ENCODE peak calls at places on chromosomes 4 and X, in five cellular contexts. One of them, this sample, is unnamed.

GRCh38 chr4:186248643-186249042 is 17.3 kb upstream of the F11 start:
- DNase-seq in activated CD4-positive, alpha-beta memory T cell treated with anti-CD3 and anti-CD28 coated beads, Interleukin-2, amount 10 ng/mL, durations not matched to agents 7 days and 5 days: no peak
- DNase-seq in dermis blood vessel endothelial cell: no peak
- DNase-seq in stimulated activated CD8-positive, alpha-beta memory T cell treated with anti-CD3 and anti-CD28 coated beads, Interleukin-15, amount 100 ng/mL, for 24 hours: no peak
- DNase-seq in posterior cingulate gyrus: no peak
- DNase-seq in this sample: no peak

GRCh38 chr4:155667538-155668511 is 1.2 kb downstream of the GUCY1A1 start:
- DNase-seq in stimulated activated CD8-positive, alpha-beta memory T cell treated with anti-CD3 and anti-CD28 coated beads, Interleukin-15, amount 100 ng/mL, for 24 hours: no peak
- DNase-seq in posterior cingulate gyrus: peak
- DNase-seq in activated CD4-positive, alpha-beta memory T cell treated with anti-CD3 and anti-CD28 coated beads, Interleukin-2, amount 10 ng/mL, durations not matched to agents 7 days and 5 days: no peak
- DNase-seq in dermis blood vessel endothelial cell: peak
- DNase-seq in this sample: no peak

GRCh38 chr4:8070751-8071718 is 87.6 kb downstream of the ABLIM2 start:
- DNase-seq in activated CD4-positive, alpha-beta memory T cell treated with anti-CD3 and anti-CD28 coated beads, Interleukin-2, amount 10 ng/mL, durations not matched to agents 7 days and 5 days: no peak
- DNase-seq in dermis blood vessel endothelial cell: no peak
- DNase-seq in posterior cingulate gyrus: no peak
- DNase-seq in stimulated activated CD8-positive, alpha-beta memory T cell treated with anti-CD3 and anti-CD28 coated beads, Interleukin-15, amount 100 ng/mL, for 24 hours: no peak
- DNase-seq in this sample: no peak

GRCh38 chrX:1487401-1487800 is 34.7 kb upstream of the ASMTL start:
- DNase-seq in posterior cingulate gyrus: no peak
- DNase-seq in dermis blood vessel endothelial cell: no peak
- DNase-seq in stimulated activated CD8-positive, alpha-beta memory T cell treated with anti-CD3 and anti-CD28 coated beads, Interleukin-15, amount 100 ng/mL, for 24 hours: no peak
- DNase-seq in activated CD4-positive, alpha-beta memory T cell treated with anti-CD3 and anti-CD28 coated beads, Interleukin-2, amount 10 ng/mL, durations not matched to agents 7 days and 5 days: no peak
- DNase-seq in this sample: no peak

GRCh38 chr4:139522457-139522856 is 33.6 kb downstream of the SETD7 start:
- DNase-seq in posterior cingulate gyrus: no peak
- DNase-seq in dermis blood vessel endothelial cell: no peak
- DNase-seq in activated CD4-positive, alpha-beta memory T cell treated with anti-CD3 and anti-CD28 coated beads, Interleukin-2, amount 10 ng/mL, durations not matched to agents 7 days and 5 days: no peak
- DNase-seq in stimulated activated CD8-positive, alpha-beta memory T cell treated with anti-CD3 and anti-CD28 coated beads, Interleukin-15, amount 100 ng/mL, for 24 hours: no peak
- DNase-seq in this sample: no peak

GRCh38 chr4:123109129-123109528 is 186.7 kb upstream of the NUDT6 start:
- DNase-seq in activated CD4-positive, alpha-beta memory T cell treated with anti-CD3 and anti-CD28 coated beads, Interleukin-2, amount 10 ng/mL, durations not matched to agents 7 days and 5 days: no peak
- DNase-seq in posterior cingulate gyrus: no peak
- DNase-seq in stimulated activated CD8-positive, alpha-beta memory T cell treated with anti-CD3 and anti-CD28 coated beads, Interleukin-15, amount 100 ng/mL, for 24 hours: no peak
- DNase-seq in dermis blood vessel endothelial cell: no peak
- DNase-seq in this sample: no peak

GRCh38 chr4:156790866-156791265 is 180.7 kb downstream of the PDGFC start:
- DNase-seq in activated CD4-positive, alpha-beta memory T cell treated with anti-CD3 and anti-CD28 coated beads, Interleukin-2, amount 10 ng/mL, durations not matched to agents 7 days and 5 days: no peak
- DNase-seq in dermis blood vessel endothelial cell: no peak
- DNase-seq in posterior cingulate gyrus: no peak
- DNase-seq in stimulated activated CD8-positive, alpha-beta memory T cell treated with anti-CD3 and anti-CD28 coated beads, Interleukin-15, amount 100 ng/mL, for 24 hours: no peak
- DNase-seq in this sample: no peak

GRCh38 chrX:20372533-20372932 is 105.8 kb upstream of the RPS6KA3 start:
- DNase-seq in dermis blood vessel endothelial cell: no peak
- DNase-seq in stimulated activated CD8-positive, alpha-beta memory T cell treated with anti-CD3 and anti-CD28 coated beads, Interleukin-15, amount 100 ng/mL, for 24 hours: no peak
- DNase-seq in activated CD4-positive, alpha-beta memory T cell treated with anti-CD3 and anti-CD28 coated beads, Interleukin-2, amount 10 ng/mL, durations not matched to agents 7 days and 5 days: no peak
- DNase-seq in posterior cingulate gyrus: no peak
- DNase-seq in this sample: no peak

GRCh38 chr4:132548463-132548862 is 600.6 kb upstream of the PCDH10 start:
- DNase-seq in dermis blood vessel endothelial cell: no peak
- DNase-seq in stimulated activated CD8-positive, alpha-beta memory T cell treated with anti-CD3 and anti-CD28 coated beads, Interleukin-15, amount 100 ng/mL, for 24 hours: no peak
- DNase-seq in posterior cingulate gyrus: no peak
- DNase-seq in activated CD4-positive, alpha-beta memory T cell treated with anti-CD3 and anti-CD28 coated beads, Interleukin-2, amount 10 ng/mL, durations not matched to agents 7 days and 5 days: no peak
- DNase-seq in this sample: no peak

GRCh38 chr4:82382756-82383155 is 9.0 kb upstream of the HNRNPD start:
- DNase-seq in dermis blood vessel endothelial cell: no peak
- DNase-seq in stimulated activated CD8-positive, alpha-beta memory T cell treated with anti-CD3 and anti-CD28 coated beads, Interleukin-15, amount 100 ng/mL, for 24 hours: no peak
- DNase-seq in activated CD4-positive, alpha-beta memory T cell treated with anti-CD3 and anti-CD28 coated beads, Interleukin-2, amount 10 ng/mL, durations not matched to agents 7 days and 5 days: no peak
- DNase-seq in posterior cingulate gyrus: no peak
- DNase-seq in this sample: no peak

GRCh38 chr4:107279729-107280128 is 243.6 kb upstream of the DKK2 start:
- DNase-seq in dermis blood vessel endothelial cell: peak
- DNase-seq in posterior cingulate gyrus: no peak
- DNase-seq in activated CD4-positive, alpha-beta memory T cell treated with anti-CD3 and anti-CD28 coated beads, Interleukin-2, amount 10 ng/mL, durations not matched to agents 7 days and 5 days: no peak
- DNase-seq in stimulated activated CD8-positive, alpha-beta memory T cell treated with anti-CD3 and anti-CD28 coated beads, Interleukin-15, amount 100 ng/mL, for 24 hours: no peak
- DNase-seq in this sample: no peak

GRCh38 chr4:2409381-2409783 is 9.1 kb downstream of the ZFYVE28 start:
- DNase-seq in posterior cingulate gyrus: no peak
- DNase-seq in dermis blood vessel endothelial cell: no peak
- DNase-seq in stimulated activated CD8-positive, alpha-beta memory T cell treated with anti-CD3 and anti-CD28 coated beads, Interleukin-15, amount 100 ng/mL, for 24 hours: no peak
- DNase-seq in activated CD4-positive, alpha-beta memory T cell treated with anti-CD3 and anti-CD28 coated beads, Interleukin-2, amount 10 ng/mL, durations not matched to agents 7 days and 5 days: no peak
- DNase-seq in this sample: no peak

GRCh38 chr4:175705407-175705806 is 106.7 kb downstream of the GPM6A start:
- DNase-seq in dermis blood vessel endothelial cell: no peak
- DNase-seq in activated CD4-positive, alpha-beta memory T cell treated with anti-CD3 and anti-CD28 coated beads, Interleukin-2, amount 10 ng/mL, durations not matched to agents 7 days and 5 days: no peak
- DNase-seq in stimulated activated CD8-positive, alpha-beta memory T cell treated with anti-CD3 and anti-CD28 coated beads, Interleukin-15, amount 100 ng/mL, for 24 hours: no peak
- DNase-seq in posterior cingulate gyrus: peak
- DNase-seq in this sample: no peak

GRCh38 chr4:189021831-189022230 is 882.6 kb downstream of the TRIML1 start:
- DNase-seq in activated CD4-positive, alpha-beta memory T cell treated with anti-CD3 and anti-CD28 coated beads, Interleukin-2, amount 10 ng/mL, durations not matched to agents 7 days and 5 days: no peak
- DNase-seq in dermis blood vessel endothelial cell: no peak
- DNase-seq in stimulated activated CD8-positive, alpha-beta memory T cell treated with anti-CD3 and anti-CD28 coated beads, Interleukin-15, amount 100 ng/mL, for 24 hours: no peak
- DNase-seq in posterior cingulate gyrus: no peak
- DNase-seq in this sample: no peak

GRCh38 chrX:17500145-17500579 is 125.2 kb downstream of the NHS start:
- DNase-seq in activated CD4-positive, alpha-beta memory T cell treated with anti-CD3 and anti-CD28 coated beads, Interleukin-2, amount 10 ng/mL, durations not matched to agents 7 days and 5 days: no peak
- DNase-seq in dermis blood vessel endothelial cell: peak
- DNase-seq in stimulated activated CD8-positive, alpha-beta memory T cell treated with anti-CD3 and anti-CD28 coated beads, Interleukin-15, amount 100 ng/mL, for 24 hours: no peak
- DNase-seq in posterior cingulate gyrus: no peak
- DNase-seq in this sample: no peak

GRCh38 chr4:91123742-91124141 is 996.5 kb downstream of the CCSER1 start:
- DNase-seq in dermis blood vessel endothelial cell: no peak
- DNase-seq in activated CD4-positive, alpha-beta memory T cell treated with anti-CD3 and anti-CD28 coated beads, Interleukin-2, amount 10 ng/mL, durations not matched to agents 7 days and 5 days: no peak
- DNase-seq in stimulated activated CD8-positive, alpha-beta memory T cell treated with anti-CD3 and anti-CD28 coated beads, Interleukin-15, amount 100 ng/mL, for 24 hours: no peak
- DNase-seq in posterior cingulate gyrus: no peak
- DNase-seq in this sample: no peak

GRCh38 chr4:92516450-92516849 is 212.7 kb downstream of the GRID2 start:
- DNase-seq in posterior cingulate gyrus: no peak
- DNase-seq in stimulated activated CD8-positive, alpha-beta memory T cell treated with anti-CD3 and anti-CD28 coated beads, Interleukin-15, amount 100 ng/mL, for 24 hours: no peak
- DNase-seq in activated CD4-positive, alpha-beta memory T cell treated with anti-CD3 and anti-CD28 coated beads, Interleukin-2, amount 10 ng/mL, durations not matched to agents 7 days and 5 days: no peak
- DNase-seq in dermis blood vessel endothelial cell: no peak
- DNase-seq in this sample: no peak

GRCh38 chr4:4919926-4920325 is 60.5 kb downstream of the MSX1 start:
- DNase-seq in stimulated activated CD8-positive, alpha-beta memory T cell treated with anti-CD3 and anti-CD28 coated beads, Interleukin-15, amount 100 ng/mL, for 24 hours: no peak
- DNase-seq in activated CD4-positive, alpha-beta memory T cell treated with anti-CD3 and anti-CD28 coated beads, Interleukin-2, amount 10 ng/mL, durations not matched to agents 7 days and 5 days: no peak
- DNase-seq in posterior cingulate gyrus: no peak
- DNase-seq in dermis blood vessel endothelial cell: no peak
- DNase-seq in this sample: no peak

GRCh38 chrX:7191681-7192110 is 43.7 kb upstream of the PUDP start:
- DNase-seq in posterior cingulate gyrus: no peak
- DNase-seq in dermis blood vessel endothelial cell: peak
- DNase-seq in activated CD4-positive, alpha-beta memory T cell treated with anti-CD3 and anti-CD28 coated beads, Interleukin-2, amount 10 ng/mL, durations not matched to agents 7 days and 5 days: no peak
- DNase-seq in stimulated activated CD8-positive, alpha-beta memory T cell treated with anti-CD3 and anti-CD28 coated beads, Interleukin-15, amount 100 ng/mL, for 24 hours: no peak
- DNase-seq in this sample: no peak

GRCh38 chrX:102950908-102951866 is 14.1 kb downstream of the RAB40AL start:
- DNase-seq in activated CD4-positive, alpha-beta memory T cell treated with anti-CD3 and anti-CD28 coated beads, Interleukin-2, amount 10 ng/mL, durations not matched to agents 7 days and 5 days: peak
- DNase-seq in stimulated activated CD8-positive, alpha-beta memory T cell treated with anti-CD3 and anti-CD28 coated beads, Interleukin-15, amount 100 ng/mL, for 24 hours: peak
- DNase-seq in dermis blood vessel endothelial cell: peak
- DNase-seq in posterior cingulate gyrus: peak
- DNase-seq in this sample: peak

GRCh38 chrX:107454302-107454701 is 4.8 kb downstream of the FRMPD3 start:
- DNase-seq in posterior cingulate gyrus: no peak
- DNase-seq in stimulated activated CD8-positive, alpha-beta memory T cell treated with anti-CD3 and anti-CD28 coated beads, Interleukin-15, amount 100 ng/mL, for 24 hours: no peak
- DNase-seq in dermis blood vessel endothelial cell: no peak
- DNase-seq in activated CD4-positive, alpha-beta memory T cell treated with anti-CD3 and anti-CD28 coated beads, Interleukin-2, amount 10 ng/mL, durations not matched to agents 7 days and 5 days: peak
- DNase-seq in this sample: no peak

GRCh38 chrX:136496768-136497555 is 430 bp upstream of the HTATSF1 start:
- DNase-seq in posterior cingulate gyrus: peak
- DNase-seq in dermis blood vessel endothelial cell: peak
- DNase-seq in activated CD4-positive, alpha-beta memory T cell treated with anti-CD3 and anti-CD28 coated beads, Interleukin-2, amount 10 ng/mL, durations not matched to agents 7 days and 5 days: peak
- DNase-seq in stimulated activated CD8-positive, alpha-beta memory T cell treated with anti-CD3 and anti-CD28 coated beads, Interleukin-15, amount 100 ng/mL, for 24 hours: peak
- DNase-seq in this sample: peak

GRCh38 chrX:97666890-97667289 is 783.2 kb downstream of the RPA4 start:
- DNase-seq in dermis blood vessel endothelial cell: no peak
- DNase-seq in activated CD4-positive, alpha-beta memory T cell treated with anti-CD3 and anti-CD28 coated beads, Interleukin-2, amount 10 ng/mL, durations not matched to agents 7 days and 5 days: no peak
- DNase-seq in stimulated activated CD8-positive, alpha-beta memory T cell treated with anti-CD3 and anti-CD28 coated beads, Interleukin-15, amount 100 ng/mL, for 24 hours: no peak
- DNase-seq in posterior cingulate gyrus: no peak
- DNase-seq in this sample: no peak

GRCh38 chr4:78651250-78651860 is 99.8 kb downstream of the ANXA3 start:
- DNase-seq in dermis blood vessel endothelial cell: no peak
- DNase-seq in activated CD4-positive, alpha-beta memory T cell treated with anti-CD3 and anti-CD28 coated beads, Interleukin-2, amount 10 ng/mL, durations not matched to agents 7 days and 5 days: no peak
- DNase-seq in posterior cingulate gyrus: no peak
- DNase-seq in stimulated activated CD8-positive, alpha-beta memory T cell treated with anti-CD3 and anti-CD28 coated beads, Interleukin-15, amount 100 ng/mL, for 24 hours: no peak
- DNase-seq in this sample: no peak

GRCh38 chrX:21802844-21803243 is 36.6 kb upstream of the MBTPS2 start:
- DNase-seq in dermis blood vessel endothelial cell: no peak
- DNase-seq in stimulated activated CD8-positive, alpha-beta memory T cell treated with anti-CD3 and anti-CD28 coated beads, Interleukin-15, amount 100 ng/mL, for 24 hours: no peak
- DNase-seq in posterior cingulate gyrus: no peak
- DNase-seq in activated CD4-positive, alpha-beta memory T cell treated with anti-CD3 and anti-CD28 coated beads, Interleukin-2, amount 10 ng/mL, durations not matched to agents 7 days and 5 days: no peak
- DNase-seq in this sample: no peak

GRCh38 chr4:145805490-145805889 is 125.5 kb downstream of the C4orf51 start:
- DNase-seq in dermis blood vessel endothelial cell: peak
- DNase-seq in activated CD4-positive, alpha-beta memory T cell treated with anti-CD3 and anti-CD28 coated beads, Interleukin-2, amount 10 ng/mL, durations not matched to agents 7 days and 5 days: no peak
- DNase-seq in stimulated activated CD8-positive, alpha-beta memory T cell treated with anti-CD3 and anti-CD28 coated beads, Interleukin-15, amount 100 ng/mL, for 24 hours: no peak
- DNase-seq in posterior cingulate gyrus: no peak
- DNase-seq in this sample: no peak

GRCh38 chr4:39933689-39934590 is 43.8 kb downstream of the PDS5A start:
- DNase-seq in dermis blood vessel endothelial cell: peak
- DNase-seq in stimulated activated CD8-positive, alpha-beta memory T cell treated with anti-CD3 and anti-CD28 coated beads, Interleukin-15, amount 100 ng/mL, for 24 hours: no peak
- DNase-seq in posterior cingulate gyrus: no peak
- DNase-seq in activated CD4-positive, alpha-beta memory T cell treated with anti-CD3 and anti-CD28 coated beads, Interleukin-2, amount 10 ng/mL, durations not matched to agents 7 days and 5 days: no peak
- DNase-seq in this sample: no peak

GRCh38 chrX:48957477-48957826 is at the start of gene OTUD5:
- DNase-seq in posterior cingulate gyrus: peak
- DNase-seq in dermis blood vessel endothelial cell: no peak
- DNase-seq in stimulated activated CD8-positive, alpha-beta memory T cell treated with anti-CD3 and anti-CD28 coated beads, Interleukin-15, amount 100 ng/mL, for 24 hours: peak
- DNase-seq in activated CD4-positive, alpha-beta memory T cell treated with anti-CD3 and anti-CD28 coated beads, Interleukin-2, amount 10 ng/mL, durations not matched to agents 7 days and 5 days: no peak
- DNase-seq in this sample: peak

GRCh38 chr4:8706221-8707044 is 113.9 kb downstream of the CPZ start:
- DNase-seq in dermis blood vessel endothelial cell: no peak
- DNase-seq in posterior cingulate gyrus: no peak
- DNase-seq in stimulated activated CD8-positive, alpha-beta memory T cell treated with anti-CD3 and anti-CD28 coated beads, Interleukin-15, amount 100 ng/mL, for 24 hours: no peak
- DNase-seq in activated CD4-positive, alpha-beta memory T cell treated with anti-CD3 and anti-CD28 coated beads, Interleukin-2, amount 10 ng/mL, durations not matched to agents 7 days and 5 days: no peak
- DNase-seq in this sample: peak

GRCh38 chr4:188387134-188387791 is 248.0 kb downstream of the TRIML1 start:
- DNase-seq in posterior cingulate gyrus: no peak
- DNase-seq in stimulated activated CD8-positive, alpha-beta memory T cell treated with anti-CD3 and anti-CD28 coated beads, Interleukin-15, amount 100 ng/mL, for 24 hours: no peak
- DNase-seq in activated CD4-positive, alpha-beta memory T cell treated with anti-CD3 and anti-CD28 coated beads, Interleukin-2, amount 10 ng/mL, durations not matched to agents 7 days and 5 days: no peak
- DNase-seq in dermis blood vessel endothelial cell: no peak
- DNase-seq in this sample: no peak

GRCh38 chr4:184450045-184450444 is 24.3 kb downstream of the IRF2 start:
- DNase-seq in activated CD4-positive, alpha-beta memory T cell treated with anti-CD3 and anti-CD28 coated beads, Interleukin-2, amount 10 ng/mL, durations not matched to agents 7 days and 5 days: no peak
- DNase-seq in posterior cingulate gyrus: no peak
- DNase-seq in stimulated activated CD8-positive, alpha-beta memory T cell treated with anti-CD3 and anti-CD28 coated beads, Interleukin-15, amount 100 ng/mL, for 24 hours: no peak
- DNase-seq in dermis blood vessel endothelial cell: peak
- DNase-seq in this sample: no peak

GRCh38 chr4:5656415-5656814 is 51.9 kb downstream of the EVC2 start:
- DNase-seq in dermis blood vessel endothelial cell: peak
- DNase-seq in posterior cingulate gyrus: no peak
- DNase-seq in stimulated activated CD8-positive, alpha-beta memory T cell treated with anti-CD3 and anti-CD28 coated beads, Interleukin-15, amount 100 ng/mL, for 24 hours: no peak
- DNase-seq in activated CD4-positive, alpha-beta memory T cell treated with anti-CD3 and anti-CD28 coated beads, Interleukin-2, amount 10 ng/mL, durations not matched to agents 7 days and 5 days: no peak
- DNase-seq in this sample: no peak

GRCh38 chrX:134599173-134599914 is 58.9 kb downstream of the PLAC1 start:
- DNase-seq in dermis blood vessel endothelial cell: no peak
- DNase-seq in stimulated activated CD8-positive, alpha-beta memory T cell treated with anti-CD3 and anti-CD28 coated beads, Interleukin-15, amount 100 ng/mL, for 24 hours: no peak
- DNase-seq in activated CD4-positive, alpha-beta memory T cell treated with anti-CD3 and anti-CD28 coated beads, Interleukin-2, amount 10 ng/mL, durations not matched to agents 7 days and 5 days: no peak
- DNase-seq in posterior cingulate gyrus: no peak
- DNase-seq in this sample: peak

GRCh38 chr4:88178633-88179231 is 20.3 kb upstream of the ABCG2 start:
- DNase-seq in activated CD4-positive, alpha-beta memory T cell treated with anti-CD3 and anti-CD28 coated beads, Interleukin-2, amount 10 ng/mL, durations not matched to agents 7 days and 5 days: no peak
- DNase-seq in posterior cingulate gyrus: no peak
- DNase-seq in stimulated activated CD8-positive, alpha-beta memory T cell treated with anti-CD3 and anti-CD28 coated beads, Interleukin-15, amount 100 ng/mL, for 24 hours: no peak
- DNase-seq in dermis blood vessel endothelial cell: no peak
- DNase-seq in this sample: no peak

GRCh38 chr4:20075479-20075878 is 176.2 kb upstream of the SLIT2 start:
- DNase-seq in activated CD4-positive, alpha-beta memory T cell treated with anti-CD3 and anti-CD28 coated beads, Interleukin-2, amount 10 ng/mL, durations not matched to agents 7 days and 5 days: no peak
- DNase-seq in dermis blood vessel endothelial cell: no peak
- DNase-seq in stimulated activated CD8-positive, alpha-beta memory T cell treated with anti-CD3 and anti-CD28 coated beads, Interleukin-15, amount 100 ng/mL, for 24 hours: no peak
- DNase-seq in posterior cingulate gyrus: no peak
- DNase-seq in this sample: no peak

GRCh38 chr4:25654971-25655963 is at the start of gene SLC34A2:
- DNase-seq in activated CD4-positive, alpha-beta memory T cell treated with anti-CD3 and anti-CD28 coated beads, Interleukin-2, amount 10 ng/mL, durations not matched to agents 7 days and 5 days: no peak
- DNase-seq in dermis blood vessel endothelial cell: no peak
- DNase-seq in stimulated activated CD8-positive, alpha-beta memory T cell treated with anti-CD3 and anti-CD28 coated beads, Interleukin-15, amount 100 ng/mL, for 24 hours: no peak
- DNase-seq in posterior cingulate gyrus: no peak
- DNase-seq in this sample: peak

GRCh38 chrX:8783100-8784098 is 17.8 kb downstream of the FAM9A start:
- DNase-seq in stimulated activated CD8-positive, alpha-beta memory T cell treated with anti-CD3 and anti-CD28 coated beads, Interleukin-15, amount 100 ng/mL, for 24 hours: no peak
- DNase-seq in activated CD4-positive, alpha-beta memory T cell treated with anti-CD3 and anti-CD28 coated beads, Interleukin-2, amount 10 ng/mL, durations not matched to agents 7 days and 5 days: peak
- DNase-seq in posterior cingulate gyrus: no peak
- DNase-seq in dermis blood vessel endothelial cell: peak
- DNase-seq in this sample: peak

GRCh38 chr4:145734576-145735329 is 54.8 kb downstream of the C4orf51 start:
- DNase-seq in stimulated activated CD8-positive, alpha-beta memory T cell treated with anti-CD3 and anti-CD28 coated beads, Interleukin-15, amount 100 ng/mL, for 24 hours: no peak
- DNase-seq in dermis blood vessel endothelial cell: peak
- DNase-seq in posterior cingulate gyrus: no peak
- DNase-seq in activated CD4-positive, alpha-beta memory T cell treated with anti-CD3 and anti-CD28 coated beads, Interleukin-2, amount 10 ng/mL, durations not matched to agents 7 days and 5 days: no peak
- DNase-seq in this sample: no peak

GRCh38 chr4:84498203-84499026 is 677 bp downstream of the NKX6-1 start:
- DNase-seq in stimulated activated CD8-positive, alpha-beta memory T cell treated with anti-CD3 and anti-CD28 coated beads, Interleukin-15, amount 100 ng/mL, for 24 hours: no peak
- DNase-seq in dermis blood vessel endothelial cell: peak
- DNase-seq in posterior cingulate gyrus: no peak
- DNase-seq in activated CD4-positive, alpha-beta memory T cell treated with anti-CD3 and anti-CD28 coated beads, Interleukin-2, amount 10 ng/mL, durations not matched to agents 7 days and 5 days: no peak
- DNase-seq in this sample: peak